ENCODE peak calls at places on chromosomes 1 and 21, in five cellular contexts. One of them, this sample, is unnamed. For H3K36me3, the result is how much of the 10 kb centered on the place peaks cover.

GRCh38 chr1:62180649-62181048 is 14.0 kb upstream of the L1TD1 start:
- DNase-seq in mesenchymal stem cell: no peak
- DNase-seq in kidney epithelial cell: no peak
- DNase-seq in ovary: no peak
- DNase-seq in neuronal stem cell: no peak
- DNase-seq in this sample: no peak

GRCh38 chr1:109767596-109768334 is 4.0 kb upstream of the EPS8L3 start:
- DNase-seq in mesenchymal stem cell: no peak
- DNase-seq in kidney epithelial cell: no peak
- DNase-seq in ovary: peak
- DNase-seq in neuronal stem cell: no peak
- DNase-seq in this sample: peak

GRCh38 chr1:50880373-50880772 is 79.7 kb downstream of the FAF1 start:
- DNase-seq in mesenchymal stem cell: no peak
- DNase-seq in kidney epithelial cell: no peak
- DNase-seq in ovary: no peak
- DNase-seq in neuronal stem cell: no peak
- DNase-seq in this sample: no peak

GRCh38 chr1:8671313-8671917 is 146.0 kb downstream of the RERE start:
- DNase-seq in mesenchymal stem cell: peak
- DNase-seq in kidney epithelial cell: no peak
- DNase-seq in ovary: no peak
- DNase-seq in neuronal stem cell: peak
- DNase-seq in this sample: peak

GRCh38 chr21:43306911-43307676 is 119.8 kb downstream of the SIK1 start:
- DNase-seq in mesenchymal stem cell: peak
- DNase-seq in kidney epithelial cell: peak
- DNase-seq in ovary: peak
- DNase-seq in neuronal stem cell: no peak
- DNase-seq in this sample: peak

GRCh38 chr1:201222125-201222524 is 31.5 kb downstream of the IGFN1 start:
- DNase-seq in mesenchymal stem cell: no peak
- DNase-seq in kidney epithelial cell: no peak
- DNase-seq in ovary: no peak
- DNase-seq in neuronal stem cell: no peak
- DNase-seq in this sample: no peak

GRCh38 chr1:13589403-13589802 is 5.8 kb downstream of the PDPN start:
- DNase-seq in mesenchymal stem cell: no peak
- DNase-seq in kidney epithelial cell: no peak
- DNase-seq in ovary: no peak
- DNase-seq in neuronal stem cell: no peak
- DNase-seq in this sample: no peak

GRCh38 chr1:162632234-162632666 is at the start of gene DDR2:
- DNase-seq in mesenchymal stem cell: peak
- DNase-seq in kidney epithelial cell: no peak
- DNase-seq in ovary: peak
- DNase-seq in neuronal stem cell: no peak
- DNase-seq in this sample: peak

GRCh38 chr21:45458281-45459170 is 53.6 kb downstream of the COL18A1 start:
- DNase-seq in mesenchymal stem cell: no peak
- DNase-seq in kidney epithelial cell: no peak
- DNase-seq in ovary: no peak
- DNase-seq in neuronal stem cell: no peak
- DNase-seq in this sample: peak

GRCh38 chr21:29671728-29672127 is 268.1 kb downstream of the GRIK1 start:
- DNase-seq in mesenchymal stem cell: no peak
- DNase-seq in kidney epithelial cell: no peak
- DNase-seq in ovary: no peak
- DNase-seq in neuronal stem cell: no peak
- DNase-seq in this sample: no peak

GRCh38 chr1:75615664-75616435 is 4.9 kb upstream of the SLC44A5 start:
- DNase-seq in mesenchymal stem cell: peak
- DNase-seq in kidney epithelial cell: no peak
- DNase-seq in ovary: peak
- DNase-seq in neuronal stem cell: peak
- DNase-seq in this sample: peak

GRCh38 chr1:2556277-2557145 is at the start of gene TNFRSF14:
- DNase-seq in mesenchymal stem cell: peak
- DNase-seq in kidney epithelial cell: no peak
- DNase-seq in ovary: peak
- DNase-seq in neuronal stem cell: no peak
- DNase-seq in this sample: no peak

GRCh38 chr1:116927049-116927798 is 17.5 kb downstream of the PTGFRN start:
- DNase-seq in mesenchymal stem cell: no peak
- DNase-seq in kidney epithelial cell: no peak
- DNase-seq in ovary: no peak
- DNase-seq in neuronal stem cell: no peak
- DNase-seq in this sample: no peak

GRCh38 chr1:31654171-31654776 is 9.6 kb upstream of the PEF1 start:
- DNase-seq in mesenchymal stem cell: no peak
- DNase-seq in kidney epithelial cell: no peak
- DNase-seq in ovary: no peak
- DNase-seq in neuronal stem cell: no peak
- DNase-seq in this sample: no peak

GRCh38 chr1:232029297-232029696 is 402.7 kb downstream of the DISC1 start:
- DNase-seq in mesenchymal stem cell: no peak
- DNase-seq in kidney epithelial cell: no peak
- DNase-seq in ovary: no peak
- DNase-seq in neuronal stem cell: no peak
- DNase-seq in this sample: no peak

GRCh38 chr21:43743934-43744333 is 25.0 kb downstream of the PDXK start:
- DNase-seq in mesenchymal stem cell: no peak
- DNase-seq in kidney epithelial cell: no peak
- DNase-seq in ovary: no peak
- DNase-seq in neuronal stem cell: no peak
- DNase-seq in this sample: no peak

GRCh38 chr1:155598842-155599331 is 11.1 kb upstream of the MSTO1 start:
- DNase-seq in mesenchymal stem cell: peak
- DNase-seq in kidney epithelial cell: peak
- DNase-seq in ovary: no peak
- DNase-seq in neuronal stem cell: no peak
- DNase-seq in this sample: peak

GRCh38 chr1:226733309-226733708 is 5.8 kb downstream of the ITPKB start:
- DNase-seq in mesenchymal stem cell: no peak
- DNase-seq in kidney epithelial cell: no peak
- DNase-seq in ovary: no peak
- DNase-seq in neuronal stem cell: no peak
- DNase-seq in this sample: no peak

GRCh38 chr1:241703001-241703400 is 50.9 kb downstream of the WDR64 start:
- DNase-seq in mesenchymal stem cell: no peak
- DNase-seq in kidney epithelial cell: no peak
- DNase-seq in ovary: no peak
- DNase-seq in neuronal stem cell: no peak
- DNase-seq in this sample: no peak

GRCh38 chr1:30425046-30425445 is 298.3 kb downstream of the MATN1 start:
- DNase-seq in mesenchymal stem cell: no peak
- DNase-seq in kidney epithelial cell: no peak
- DNase-seq in ovary: no peak
- DNase-seq in neuronal stem cell: no peak
- DNase-seq in this sample: no peak

GRCh38 chr1:184110253-184111204 is 59.0 kb downstream of the TSEN15 start:
- DNase-seq in mesenchymal stem cell: no peak
- DNase-seq in kidney epithelial cell: no peak
- DNase-seq in ovary: no peak
- DNase-seq in neuronal stem cell: no peak
- DNase-seq in this sample: no peak

GRCh38 chr1:10960954-10961833 is 51.3 kb upstream of the TARDBP start:
- DNase-seq in mesenchymal stem cell: peak
- DNase-seq in kidney epithelial cell: peak
- DNase-seq in ovary: peak
- DNase-seq in neuronal stem cell: peak
- DNase-seq in this sample: peak

GRCh38 chr1:214415131-214415530 is 134.2 kb downstream of the SMYD2 start:
- DNase-seq in mesenchymal stem cell: no peak
- DNase-seq in kidney epithelial cell: no peak
- DNase-seq in ovary: no peak
- DNase-seq in neuronal stem cell: no peak
- DNase-seq in this sample: no peak

GRCh38 chr1:53944469-53945182 is 873 bp downstream of the IFT25 start:
- DNase-seq in mesenchymal stem cell: peak
- DNase-seq in kidney epithelial cell: no peak
- DNase-seq in ovary: peak
- DNase-seq in neuronal stem cell: no peak
- DNase-seq in this sample: no peak

GRCh38 chr1:7703321-7704213 is 67.5 kb upstream of the VAMP3 start:
- DNase-seq in mesenchymal stem cell: no peak
- DNase-seq in kidney epithelial cell: no peak
- DNase-seq in ovary: no peak
- DNase-seq in neuronal stem cell: peak
- DNase-seq in this sample: peak

GRCh38 chr1:184419734-184420161 is 32.9 kb downstream of the C1orf21 start:
- DNase-seq in mesenchymal stem cell: peak
- DNase-seq in kidney epithelial cell: no peak
- DNase-seq in ovary: no peak
- DNase-seq in neuronal stem cell: no peak
- DNase-seq in this sample: no peak

GRCh38 chr1:15620155-15620545 is 2.9 kb downstream of the DDI2 start:
- DNase-seq in mesenchymal stem cell: peak
- DNase-seq in kidney epithelial cell: no peak
- DNase-seq in ovary: no peak
- DNase-seq in neuronal stem cell: no peak
- DNase-seq in this sample: no peak

GRCh38 chr1:93692983-93693591 is 11.4 kb upstream of the BCAR3 start:
- DNase-seq in mesenchymal stem cell: peak
- DNase-seq in kidney epithelial cell: peak
- DNase-seq in ovary: no peak
- DNase-seq in neuronal stem cell: no peak
- DNase-seq in this sample: no peak

GRCh38 chr1:64842244-64842643 is 97.4 kb downstream of the RAVER2 start:
- DNase-seq in mesenchymal stem cell: no peak
- DNase-seq in kidney epithelial cell: no peak
- DNase-seq in ovary: no peak
- DNase-seq in neuronal stem cell: no peak
- DNase-seq in this sample: no peak
- H3K36me3 ChIP-seq in mesenchymal stem cell: half or more
- H3K36me3 ChIP-seq in kidney epithelial cell: under half
- H3K36me3 ChIP-seq in ovary: under half
- H3K36me3 ChIP-seq in neuronal stem cell: under half
- H3K36me3 ChIP-seq in this sample: under half

GRCh38 chr1:84844094-84844493 is 48.9 kb downstream of the LPAR3 start:
- DNase-seq in mesenchymal stem cell: no peak
- DNase-seq in kidney epithelial cell: no peak
- DNase-seq in ovary: no peak
- DNase-seq in neuronal stem cell: no peak
- DNase-seq in this sample: no peak
- H3K36me3 ChIP-seq in mesenchymal stem cell: under half
- H3K36me3 ChIP-seq in kidney epithelial cell: under half
- H3K36me3 ChIP-seq in ovary: under half
- H3K36me3 ChIP-seq in neuronal stem cell: under half
- H3K36me3 ChIP-seq in this sample: under half

DNA sequence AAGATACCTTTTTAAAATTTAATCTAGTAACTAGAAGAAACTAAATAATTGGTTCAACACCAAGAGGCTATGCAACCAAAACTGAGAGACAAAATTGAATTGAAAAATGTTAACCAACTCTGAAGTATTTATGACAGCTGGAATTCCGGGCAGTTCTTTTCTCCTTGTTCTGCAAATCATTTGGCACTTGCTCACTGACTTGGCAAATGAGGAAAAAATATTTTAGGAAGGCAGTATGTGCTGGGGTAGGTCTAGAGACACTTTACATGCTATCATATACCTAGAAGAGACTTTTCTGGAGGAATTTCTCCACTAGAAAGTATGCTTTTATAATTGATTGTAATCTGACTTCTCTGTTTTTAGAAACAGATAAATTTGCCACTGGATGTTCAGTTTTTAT is 22.1 kb upstream of the SH3D21 start:
- DNase-seq in mesenchymal stem cell: no peak
- DNase-seq in kidney epithelial cell: no peak
- DNase-seq in ovary: no peak
- DNase-seq in neuronal stem cell: no peak
- DNase-seq in this sample: no peak
- H3K36me3 ChIP-seq in mesenchymal stem cell: half or more
- H3K36me3 ChIP-seq in kidney epithelial cell: under half
- H3K36me3 ChIP-seq in ovary: under half
- H3K36me3 ChIP-seq in neuronal stem cell: under half
- H3K36me3 ChIP-seq in this sample: under half

GRCh38 chr21:46549650-46550049 is 55.2 kb downstream of the S100B start:
- DNase-seq in mesenchymal stem cell: no peak
- DNase-seq in kidney epithelial cell: no peak
- DNase-seq in ovary: no peak
- DNase-seq in neuronal stem cell: no peak
- DNase-seq in this sample: no peak
- H3K36me3 ChIP-seq in mesenchymal stem cell: half or more
- H3K36me3 ChIP-seq in kidney epithelial cell: under half
- H3K36me3 ChIP-seq in ovary: under half
- H3K36me3 ChIP-seq in neuronal stem cell: under half
- H3K36me3 ChIP-seq in this sample: under half